ENCODE peak calls at places on chromosomes 13 and 19, in nine cellular contexts. F, C, W, J, Q, S, O, G and L are unnamed samples.

GRCh38 chr19:33894787-33895186 is 98.1 kb downstream of the KCTD15 start:
- DNase-seq in F (no peak), W (no peak), J (no peak), C (no peak), S (no peak), Q (no peak), O (no peak), G (no peak), L (no peak)

GRCh38 chr13:113588394-113589111 is 4.0 kb downstream of the TFDP1 start:
- DNase-seq in W (no peak), F (no peak), S (no peak), J (no peak), Q (no peak), G (no peak), O (peak), C (peak), L (no peak)

GRCh38 chr13:102571075-102571474 is 25.7 kb upstream of the TPP2 start:
- DNase-seq in O (no peak), W (no peak), J (no peak), F (no peak), Q (no peak), C (no peak), G (no peak), S (no peak), L (no peak)

GRCh38 chr13:101155920-101156319 is 260.4 kb downstream of the NALCN start:
- DNase-seq in W (no peak), F (no peak), S (no peak), Q (no peak), G (no peak), C (no peak), J (no peak), O (no peak), L (no peak)

GRCh38 chr19:46297700-46298476 is 1.0 kb downstream of the HIF3A start:
- DNase-seq in W (no peak), C (no peak), J (peak), O (no peak), Q (no peak), S (no peak), G (peak), F (no peak), L (no peak)

GRCh38 chr19:51024924-51025323 is 1.5 kb downstream of the KLK11 start:
- DNase-seq in F (no peak), C (no peak), W (no peak), O (no peak), G (no peak), J (no peak), S (no peak), Q (no peak), L (no peak)

GRCh38 chr13:48586591-48587103 is 53.8 kb upstream of the RCBTB2 start:
- DNase-seq in F (no peak), C (no peak), W (no peak), S (no peak), G (peak), Q (no peak), J (peak), O (no peak), L (no peak)

GRCh38 chr13:29819157-29819556 is 31.3 kb downstream of the UBL3 start:
- DNase-seq in Q (no peak), G (no peak), W (no peak), S (no peak), C (no peak), O (no peak), J (no peak), F (no peak), L (no peak)